ENCODE peak calls at places on chromosomes 7 and 10, in nine cellular contexts. M is iris pigment epithelial cell; J is AG08395; P is GDM1; Z is left cardiac atrium; U is RCC 7860; I is CD8-positive, alpha-beta T cell; C is GM03348; H is NCI-H460. K is an unnamed sample.

GRCh38 chr7:54546081-54546985 is 4.2 kb downstream of the VSTM2A start:
- DNase-seq in M (no peak), J (no peak), P (no peak), Z (no peak), U (no peak), I (no peak), C (peak), H (peak), K (no peak)

GRCh38 chr10:43197834-43198681 is 59.8 kb downstream of the CSGALNACT2 start:
- DNase-seq in M (peak), J (peak), P (no peak), Z (peak), U (no peak), I (no peak), C (peak), H (no peak), K (no peak)

GRCh38 chr10:23630880-23631279 is 192.0 kb downstream of the OTUD1 start:
- DNase-seq in M (peak), J (no peak), P (no peak), Z (no peak), U (no peak), I (no peak), C (peak), H (no peak), K (peak)

GRCh38 chr10:112262556-112262955 is 20.6 kb upstream of the TECTB start:
- DNase-seq in M (no peak), J (no peak), P (no peak), Z (no peak), U (no peak), I (no peak), C (peak), H (no peak), K (peak)

GRCh38 chr7:130611206-130611605 is 57.3 kb downstream of the COPG2 start:
- DNase-seq in M (no peak), J (no peak), P (no peak), Z (no peak), U (no peak), I (no peak), C (no peak), H (no peak), K (no peak)

GRCh38 chr7:132545756-132546155 is 30.5 kb downstream of the PLXNA4 start:
- DNase-seq in M (no peak), J (no peak), P (no peak), Z (no peak), U (peak), I (no peak), C (no peak), H (no peak), K (no peak)

GRCh38 chr10:15852111-15852557 is 8.2 kb downstream of the MINDY3 start:
- DNase-seq in M (peak), J (no peak), P (no peak), Z (no peak), U (no peak), I (no peak), C (no peak), H (no peak), K (no peak)

GRCh38 chr10:124063736-124064135 is 29.7 kb downstream of the CHST15 start:
- DNase-seq in M (peak), J (peak), P (no peak), Z (no peak), U (no peak), I (no peak), C (no peak), H (no peak), K (no peak)

GRCh38 chr7:155667241-155667849 is 22.9 kb downstream of the RBM33 start:
- DNase-seq in M (no peak), J (no peak), P (no peak), Z (no peak), U (no peak), I (no peak), C (no peak), H (no peak), K (no peak)

GRCh38 chr10:86090807-86091206 is 275.8 kb downstream of the GRID1 start:
- DNase-seq in M (no peak), J (no peak), P (no peak), Z (no peak), U (no peak), I (no peak), C (no peak), H (no peak), K (no peak)

GRCh38 chr7:151110941-151111645 is 24.8 kb downstream of the AGAP3 start:
- DNase-seq in M (peak), J (peak), P (peak), Z (peak), U (peak), I (peak), C (peak), H (peak), K (peak)

GRCh38 chr7:158815046-158815445 is 14.3 kb downstream of the ESYT2 start:
- DNase-seq in M (peak), J (no peak), P (no peak), Z (no peak), U (no peak), I (no peak), C (no peak), H (no peak), K (no peak)

GRCh38 chr7:77800730-77801129 is 2.2 kb downstream of the PHTF2 start:
- DNase-seq in M (no peak), J (no peak), P (no peak), Z (no peak), U (no peak), I (no peak), C (no peak), H (no peak), K (no peak)

GRCh38 chr7:105675873-105676484 is 94.7 kb upstream of the EFCAB10 start:
- DNase-seq in M (no peak), J (no peak), P (peak), Z (peak), U (no peak), I (peak), C (no peak), H (no peak), K (no peak)

GRCh38 chr7:28483112-28483511 is 70.8 kb downstream of the CREB5 start:
- DNase-seq in M (no peak), J (no peak), P (no peak), Z (no peak), U (no peak), I (no peak), C (peak), H (no peak), K (no peak)

GRCh38 chr10:58665361-58665760 is 152.7 kb downstream of the BICC1 start:
- DNase-seq in M (no peak), J (no peak), P (no peak), Z (no peak), U (no peak), I (no peak), C (no peak), H (no peak), K (no peak)

GRCh38 chr7:99794585-99795502 is 10.9 kb upstream of the CYP3A4 start:
- DNase-seq in M (peak), J (no peak), P (no peak), Z (no peak), U (peak), I (no peak), C (no peak), H (no peak), K (peak)

GRCh38 chr10:86944471-86944870 is 12.9 kb downstream of the MMRN2 start:
- DNase-seq in M (peak), J (no peak), P (no peak), Z (no peak), U (no peak), I (no peak), C (peak), H (no peak), K (peak)

GRCh38 chr10:43409385-43410109 is 561 bp upstream of the HNRNPF start:
- DNase-seq in M (no peak), J (no peak), P (no peak), Z (peak), U (no peak), I (peak), C (no peak), H (no peak), K (no peak)

GRCh38 chr7:70420263-70420662 is 711.7 kb upstream of the GALNT17 start:
- DNase-seq in M (no peak), J (no peak), P (no peak), Z (no peak), U (no peak), I (no peak), C (no peak), H (no peak), K (no peak)

GRCh38 chr10:60955957-60956425 is 12.0 kb upstream of the RHOBTB1 start:
- DNase-seq in M (peak), J (peak), P (no peak), Z (no peak), U (peak), I (no peak), C (peak), H (peak), K (peak)

GRCh38 chr10:98252451-98252850 is 15.5 kb downstream of the LOXL4 start:
- DNase-seq in M (no peak), J (no peak), P (no peak), Z (no peak), U (no peak), I (no peak), C (no peak), H (no peak), K (no peak)

GRCh38 chr7:67821116-67821515 is 824.5 kb downstream of the TYW1 start:
- DNase-seq in M (no peak), J (peak), P (no peak), Z (no peak), U (no peak), I (no peak), C (peak), H (no peak), K (peak)

GRCh38 chr7:99011706-99012404 is 132.1 kb downstream of the SMURF1 start:
- DNase-seq in M (no peak), J (no peak), P (no peak), Z (no peak), U (no peak), I (no peak), C (no peak), H (no peak), K (no peak)

GRCh38 chr10:119700321-119700954 is 25.4 kb upstream of the INPP5F start:
- DNase-seq in M (no peak), J (no peak), P (no peak), Z (no peak), U (no peak), I (no peak), C (no peak), H (no peak), K (no peak)

GRCh38 chr10:101135151-101136006 is 4.3 kb downstream of the TLX1 start:
- DNase-seq in M (no peak), J (no peak), P (peak), Z (no peak), U (no peak), I (no peak), C (no peak), H (no peak), K (no peak)

GRCh38 chr10:97683556-97684357 is 3.3 kb downstream of the AVPI1 start:
- DNase-seq in M (peak), J (peak), P (no peak), Z (no peak), U (peak), I (no peak), C (peak), H (no peak), K (peak)

GRCh38 chr10:8060010-8060703 is 5.7 kb downstream of the GATA3 start:
- DNase-seq in M (peak), J (peak), P (no peak), Z (no peak), U (no peak), I (peak), C (no peak), H (no peak), K (no peak)

GRCh38 chr10:113945075-113945686 is 90.7 kb downstream of the NHLRC2 start:
- DNase-seq in M (peak), J (peak), P (no peak), Z (no peak), U (peak), I (no peak), C (peak), H (peak), K (peak)

GRCh38 chr10:5952731-5953385 is 24.5 kb downstream of the IL15RA start:
- DNase-seq in M (no peak), J (no peak), P (no peak), Z (no peak), U (no peak), I (no peak), C (no peak), H (no peak), K (no peak)

GRCh38 chr7:1742555-1743303 is 72.7 kb downstream of the ELFN1 start:
- DNase-seq in M (peak), J (peak), P (no peak), Z (peak), U (no peak), I (peak), C (peak), H (peak), K (no peak)

GRCh38 chr10:71486465-71487114 is 89.9 kb downstream of the CDH23 start:
- DNase-seq in M (peak), J (peak), P (peak), Z (peak), U (peak), I (peak), C (peak), H (peak), K (no peak)

GRCh38 chr10:112782176-112782907 is 167.7 kb upstream of the TCF7L2 start:
- DNase-seq in M (no peak), J (no peak), P (no peak), Z (peak), U (no peak), I (no peak), C (peak), H (no peak), K (no peak)

GRCh38 chr10:5071411-5072198 is 22.6 kb upstream of the AKR1C3 start:
- DNase-seq in M (peak), J (peak), P (peak), Z (peak), U (peak), I (no peak), C (peak), H (peak), K (peak)

GRCh38 chr7:35185908-35186731 is 67.8 kb downstream of the TBX20 start:
- DNase-seq in M (peak), J (peak), P (no peak), Z (peak), U (peak), I (no peak), C (peak), H (peak), K (peak)

GRCh38 chr10:64430690-64431323 is 909.6 kb downstream of the REEP3 start:
- DNase-seq in M (no peak), J (no peak), P (no peak), Z (no peak), U (peak), I (no peak), C (no peak), H (peak), K (no peak)

GRCh38 chr10:17607603-17608332 is 9.4 kb downstream of the HACD1 start:
- DNase-seq in M (peak), J (peak), P (peak), Z (no peak), U (peak), I (peak), C (peak), H (peak), K (peak)

GRCh38 chr10:116673866-116674265 is 53.1 kb downstream of the PNLIPRP2 start:
- DNase-seq in M (no peak), J (no peak), P (no peak), Z (no peak), U (no peak), I (no peak), C (no peak), H (no peak), K (no peak)

K was measured in NCI-H226.